ENCODE peak calls at places on chromosomes 4 and X, in five cellular contexts. X is BJ, V is H1, P is fibroblast of pulmonary artery, T is endothelial cell. H is an unnamed sample.

GRCh38 chrX:154013614-154014360 is 5.9 kb downstream of the IRAK1 start:
- DNase-seq in X (no peak), V (no peak), P (peak), T (peak), H (no peak)

GRCh38 chrX:31420711-31421151 is 348.9 kb upstream of the FTHL17 start:
- DNase-seq in X (no peak), V (no peak), P (peak), T (no peak), H (no peak)

GRCh38 chr4:138113819-138114415 is 128.2 kb downstream of the SLC7A11 start:
- DNase-seq in X (no peak), V (no peak), P (peak), T (no peak), H (no peak)

GRCh38 chrX:138946941-138947340 is 235.4 kb upstream of the FGF13 start:
- DNase-seq in X (no peak), V (no peak), P (peak), T (no peak), H (no peak)

GRCh38 chr4:47930971-47931804 is 16.8 kb upstream of the NFXL1 start:
- DNase-seq in X (no peak), V (no peak), P (peak), T (no peak), H (no peak)

GRCh38 chrX:53022381-53022780 is 26.2 kb upstream of the GPR173 start:
- DNase-seq in X (no peak), V (no peak), P (no peak), T (no peak), H (peak)

GRCh38 chr4:121736735-121737351 is 28.1 kb downstream of the SMIM43 start:
- DNase-seq in X (no peak), V (no peak), P (peak), T (peak), H (no peak)

GRCh38 chr4:163353054-163353453 is 9.4 kb downstream of the NPY5R start:
- DNase-seq in X (no peak), V (no peak), P (peak), T (no peak), H (no peak)

GRCh38 chr4:100069207-100069606 is 119.1 kb upstream of the H2AZ1 start:
- DNase-seq in X (no peak), V (no peak), P (no peak), T (no peak), H (no peak)

GRCh38 chr4:140739971-140740370 is 16.2 kb downstream of the TBC1D9 start:
- DNase-seq in X (no peak), V (no peak), P (no peak), T (no peak), H (no peak)

GRCh38 chrX:150730719-150731118 is 37.5 kb downstream of the MTMR1 start:
- DNase-seq in X (peak), V (no peak), P (no peak), T (no peak), H (no peak)

GRCh38 chrX:100368167-100368566 is 41.9 kb downstream of the PCDH19 start:
- DNase-seq in X (no peak), V (no peak), P (peak), T (peak), H (no peak)

GRCh38 chrX:49237060-49237459 is 1.8 kb downstream of the CCDC22 start:
- DNase-seq in X (no peak), V (no peak), P (no peak), T (no peak), H (no peak)

GRCh38 chr4:152643153-152644035 is 36.4 kb downstream of the TMEM154 start:
- DNase-seq in X (no peak), V (no peak), P (peak), T (no peak), H (no peak)

GRCh38 chrX:41781500-41781899 is 57.5 kb downstream of the GPR82 start:
- DNase-seq in X (no peak), V (no peak), P (peak), T (peak), H (no peak)

GRCh38 chr4:183337833-183338232 is 15.6 kb upstream of the CLDN24 start:
- DNase-seq in X (no peak), V (no peak), P (no peak), T (no peak), H (peak)

GRCh38 chr4:47106561-47106960 is 75.2 kb downstream of the GABRB1 start:
- DNase-seq in X (no peak), V (no peak), P (peak), T (no peak), H (no peak)

GRCh38 chr4:88958080-88958479 is 98.9 kb downstream of the FAM13A start:
- DNase-seq in X (no peak), V (no peak), P (no peak), T (no peak), H (no peak)

GRCh38 chrX:97229318-97229717 is 345.6 kb downstream of the RPA4 start:
- DNase-seq in X (no peak), V (no peak), P (no peak), T (no peak), H (no peak)

GRCh38 chr4:4860803-4861591 is 1.5 kb downstream of the MSX1 start:
- DNase-seq in X (no peak), V (no peak), P (peak), T (peak), H (no peak)

GRCh38 chrX:49071877-49072711 is 1.7 kb downstream of the PRAF2 start:
- DNase-seq in X (peak), V (peak), P (peak), T (peak), H (no peak)

GRCh38 chr4:183987987-183988392 is 82.9 kb downstream of the STOX2 start:
- DNase-seq in X (peak), V (no peak), P (peak), T (peak), H (no peak)

GRCh38 chrX:49988128-49988527 is 65.7 kb downstream of the CLCN5 start:
- DNase-seq in X (no peak), V (no peak), P (no peak), T (no peak), H (no peak)

GRCh38 chr4:80171251-80171650 is 26.1 kb upstream of the PRDM8 start:
- DNase-seq in X (no peak), V (no peak), P (peak), T (no peak), H (no peak)

GRCh38 chrX:40164751-40165150 is 67.0 kb upstream of the BCOR start:
- DNase-seq in X (no peak), V (no peak), P (no peak), T (no peak), H (no peak)

GRCh38 chrX:138020941-138021340 is 455.0 kb downstream of the ZIC3 start:
- DNase-seq in X (no peak), V (no peak), P (no peak), T (no peak), H (no peak)

GRCh38 chr4:37641886-37642849 is 44.0 kb downstream of the RELL1 start:
- DNase-seq in X (no peak), V (no peak), P (no peak), T (no peak), H (no peak)

GRCh38 chrX:45801554-45801953 is 600.9 kb upstream of the DIPK2B start:
- DNase-seq in X (no peak), V (no peak), P (peak), T (no peak), H (no peak)

GRCh38 chr4:143281507-143282169 is 55.0 kb upstream of the GAB1 start:
- DNase-seq in X (no peak), V (no peak), P (no peak), T (no peak), H (no peak)

GRCh38 chr4:101020956-101021355 is 326.4 kb downstream of the PPP3CA start:
- DNase-seq in X (no peak), V (no peak), P (peak), T (no peak), H (no peak)

GRCh38 chrX:150508461-150509367 is 59.7 kb upstream of the MTM1 start:
- DNase-seq in X (no peak), V (no peak), P (peak), T (peak), H (no peak)

GRCh38 chr4:129095811-129096454 is at the start of gene C4orf33:
- DNase-seq in X (no peak), V (no peak), P (peak), T (peak), H (no peak)

GRCh38 chrX:49286581-49286980 is 16.9 kb upstream of the GAGE10 start:
- DNase-seq in X (no peak), V (no peak), P (no peak), T (no peak), H (no peak)

GRCh38 chr4:81786063-81786763 is 314.5 kb upstream of the RASGEF1B start:
- DNase-seq in X (no peak), V (no peak), P (peak), T (no peak), H (no peak)

GRCh38 chr4:172952052-172952451 is 216.6 kb upstream of the GALNT7 start:
- DNase-seq in X (no peak), V (no peak), P (no peak), T (no peak), H (no peak)

GRCh38 chrX:135213200-135213844 is 38.5 kb upstream of the ETDA start:
- DNase-seq in X (no peak), V (no peak), P (no peak), T (no peak), H (no peak)

GRCh38 chr4:3852751-3853150 is 86.6 kb downstream of the ADRA2C start:
- DNase-seq in X (no peak), V (no peak), P (no peak), T (no peak), H (no peak)

GRCh38 chr4:125749354-125749753 is 434.6 kb downstream of the FAT4 start:
- DNase-seq in X (no peak), V (no peak), P (no peak), T (no peak), H (no peak)

GRCh38 chrX:109635151-109635550 is 10.2 kb upstream of the KCNE5 start:
- DNase-seq in X (no peak), V (no peak), P (peak), T (no peak), H (no peak)
- TF ChIP-seq CTCF in X (peak), V (no peak), P (peak), T (peak), H (peak)

DNA sequence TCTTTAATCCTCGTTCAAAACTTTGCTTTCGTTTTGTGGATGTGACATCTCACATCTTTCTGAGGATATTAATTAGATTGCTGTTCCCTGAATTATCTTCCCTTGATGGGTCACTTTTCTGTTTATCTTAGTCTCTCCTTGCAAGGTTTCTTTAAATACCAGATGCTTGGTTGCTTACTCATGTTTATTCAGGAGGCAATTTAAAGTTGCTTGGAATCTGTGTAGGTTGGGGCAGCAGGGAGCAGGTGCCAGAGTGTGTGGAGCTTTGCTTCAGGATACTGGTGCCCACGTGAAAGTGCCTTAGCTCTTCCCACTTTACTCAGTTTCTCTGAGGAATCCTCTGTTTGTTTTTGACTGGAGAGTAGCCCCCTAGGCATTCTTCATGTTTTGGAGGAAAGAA is 24.0 kb downstream of the ANAPC4 start:
- DNase-seq in X (no peak), V (no peak), P (no peak), T (no peak), H (no peak)
- TF ChIP-seq CTCF in X (no peak), V (no peak), P (no peak), T (no peak), H (no peak)

DNA sequence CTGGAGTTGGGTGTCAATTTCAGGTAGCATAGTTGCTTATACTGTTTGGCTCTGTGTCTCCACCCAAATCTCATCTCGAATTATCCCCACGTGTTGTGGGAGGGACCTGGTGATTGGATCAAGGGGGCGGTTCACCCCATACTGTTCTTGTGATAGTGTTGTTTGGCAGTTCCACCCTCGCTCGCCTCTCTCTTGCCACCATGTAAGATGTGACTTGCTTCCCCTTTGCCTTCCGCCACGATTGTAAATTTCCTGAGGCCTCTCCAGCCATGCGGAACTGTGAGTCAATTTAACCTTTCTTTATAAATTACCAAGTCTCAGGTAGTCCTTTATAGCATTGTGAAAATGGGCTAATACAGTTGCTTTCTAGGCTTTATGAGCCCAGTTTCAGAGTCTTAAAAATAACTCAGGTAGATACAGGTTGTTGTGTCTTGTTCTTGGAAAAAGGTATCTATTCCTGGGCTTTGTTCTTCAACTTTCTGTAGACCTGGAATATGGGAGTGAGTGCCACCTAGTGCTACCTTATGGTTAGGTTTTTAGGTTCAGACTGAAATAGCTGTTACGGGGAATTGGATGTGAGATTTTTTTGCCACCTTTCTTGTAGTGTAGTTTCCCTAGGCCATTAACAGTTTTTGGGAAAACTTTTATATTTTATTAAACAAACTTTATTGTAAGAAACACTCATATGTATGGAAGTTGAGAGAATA is 15.6 kb downstream of the PGK1 start:
- DNase-seq in X (no peak), V (no peak), P (peak), T (no peak), H (no peak)
- TF ChIP-seq CTCF in X (peak), V (no peak), P (peak), T (no peak), H (peak)

DNA sequence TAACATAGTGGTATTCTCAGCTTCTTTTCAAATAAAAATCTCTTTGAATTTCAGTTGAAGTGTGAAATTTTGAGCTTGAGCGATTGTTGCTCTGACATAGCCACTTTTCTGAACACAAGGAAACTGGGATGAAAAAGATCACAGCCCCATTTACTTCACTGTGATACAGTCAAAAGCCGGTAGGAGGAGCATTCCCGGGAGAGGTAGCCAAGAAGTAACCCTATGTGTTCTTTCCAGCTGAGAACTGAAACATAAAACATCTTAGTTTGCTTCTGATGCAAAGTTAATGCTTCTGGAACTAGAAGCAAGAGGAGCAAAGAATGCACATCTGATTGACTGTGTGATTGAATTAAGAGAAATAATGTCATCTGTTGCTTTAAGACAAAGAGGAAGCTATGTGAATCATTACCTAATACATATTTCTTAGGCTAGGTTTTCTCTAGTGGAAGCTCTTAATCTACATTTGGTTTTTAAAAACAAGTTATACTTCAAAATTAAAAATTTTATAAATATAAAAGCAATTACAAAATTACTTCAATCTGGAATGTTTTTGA is 88.4 kb upstream of the UNC5C start:
- DNase-seq in X (no peak), V (no peak), P (peak), T (peak), H (no peak)
- TF ChIP-seq CTCF in X (no peak), V (no peak), P (peak), T (peak), H (peak)

GRCh38 chr4:106497271-106497670 is 128.7 kb upstream of the GIMD1 start:
- DNase-seq in X (no peak), V (no peak), P (no peak), T (no peak), H (no peak)

GRCh38 chr4:106507440-106507839 is 138.9 kb upstream of the GIMD1 start:
- DNase-seq in X (no peak), V (no peak), P (no peak), T (no peak), H (no peak)

GRCh38 chr4:106502106-106502699 is 133.6 kb upstream of the GIMD1 start:
- DNase-seq in X (no peak), V (peak), P (peak), T (peak), H (no peak)
- TF ChIP-seq CTCF in X (peak), V (peak), P (peak), T (peak), H (peak)

GRCh38 chr4:153785830-153786721 is 2.8 kb downstream of the SFRP2 start:
- DNase-seq in X (no peak), V (no peak), P (peak), T (no peak), H (no peak)
- TF ChIP-seq CTCF in X (peak), V (no peak), P (peak), T (no peak), H (peak)

DNA sequence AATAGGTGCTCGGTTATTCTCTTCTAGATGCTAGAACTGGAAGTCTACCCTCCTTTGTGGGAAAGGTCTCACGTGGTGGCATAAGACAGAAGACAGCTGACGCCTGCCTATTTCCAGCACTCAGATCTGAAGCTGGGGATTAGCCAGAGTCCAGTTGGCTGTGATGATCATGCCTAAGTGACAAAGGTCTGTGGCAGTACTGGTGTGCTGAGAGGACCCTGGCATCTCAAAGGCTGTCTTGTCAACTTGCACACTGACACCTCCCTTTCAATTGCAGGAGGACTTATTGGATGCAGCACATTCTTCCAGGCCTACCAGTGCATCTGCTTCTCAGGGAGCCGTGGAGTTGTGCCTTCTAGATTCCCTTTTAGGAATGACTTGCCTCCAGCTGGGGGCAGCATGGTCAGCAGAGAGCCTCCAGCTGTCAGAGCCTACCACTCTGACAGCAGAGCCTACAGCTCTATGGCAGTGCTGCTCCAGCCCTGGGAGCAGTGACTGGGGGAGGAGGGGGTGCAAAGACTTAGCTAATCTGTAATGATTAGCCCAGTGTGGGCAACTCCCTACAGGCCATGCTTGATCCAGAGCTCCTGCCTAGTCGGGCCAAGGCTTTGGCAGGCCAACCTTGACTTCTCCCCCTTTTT is 13.6 kb upstream of the FGFBP2 start:
- DNase-seq in X (no peak), V (no peak), P (no peak), T (no peak), H (no peak)
- TF ChIP-seq CTCF in X (no peak), V (peak), P (no peak), T (no peak), H (no peak)